ENCODE peak calls at places on chromosomes 11 and 22, in nine cellular contexts. One of them, this sample, is unnamed.

GRCh38 chr22:44033689-44034088 is 9.6 kb downstream of the PARVB start:
- DNase-seq in hippocampal formation: no peak
- DNase-seq in activated T-cell treated with anti-CD3 and anti-CD28 coated beads, Interleukin-2, amount 50 U/mL, for 72 hours: no peak
- DNase-seq in sciatic nerve: no peak
- DNase-seq in HAP-1: peak
- DNase-seq in stromal cell of bone marrow: no peak
- DNase-seq in stimulated activated naive CD8-positive, alpha-beta T cell treated with anti-CD3 and anti-CD28 coated beads, Interleukin-15, Interleukin-2, amounts not matched to agents 100 U/mL and 50 U/mL, for 24 hours: no peak
- DNase-seq in cardiac fibroblast: no peak
- DNase-seq in fibroblast of lung: no peak
- DNase-seq in this sample: no peak

GRCh38 chr11:34640050-34640971 is 19.4 kb downstream of the EHF start:
- DNase-seq in hippocampal formation: no peak
- DNase-seq in activated T-cell treated with anti-CD3 and anti-CD28 coated beads, Interleukin-2, amount 50 U/mL, for 72 hours: no peak
- DNase-seq in fibroblast of lung: no peak
- DNase-seq in cardiac fibroblast: no peak
- DNase-seq in HAP-1: peak
- DNase-seq in stimulated activated naive CD8-positive, alpha-beta T cell treated with anti-CD3 and anti-CD28 coated beads, Interleukin-15, Interleukin-2, amounts not matched to agents 100 U/mL and 50 U/mL, for 24 hours: no peak
- DNase-seq in stromal cell of bone marrow: no peak
- DNase-seq in sciatic nerve: no peak
- DNase-seq in this sample: peak

GRCh38 chr11:74697722-74698121 is 33.5 kb downstream of the CHRDL2 start:
- DNase-seq in activated T-cell treated with anti-CD3 and anti-CD28 coated beads, Interleukin-2, amount 50 U/mL, for 72 hours: no peak
- DNase-seq in fibroblast of lung: no peak
- DNase-seq in hippocampal formation: no peak
- DNase-seq in cardiac fibroblast: no peak
- DNase-seq in stromal cell of bone marrow: no peak
- DNase-seq in stimulated activated naive CD8-positive, alpha-beta T cell treated with anti-CD3 and anti-CD28 coated beads, Interleukin-15, Interleukin-2, amounts not matched to agents 100 U/mL and 50 U/mL, for 24 hours: no peak
- DNase-seq in HAP-1: no peak
- DNase-seq in sciatic nerve: no peak
- DNase-seq in this sample: no peak

GRCh38 chr11:2954263-2954662 is 25.0 kb upstream of the PHLDA2 start:
- DNase-seq in HAP-1: no peak
- DNase-seq in fibroblast of lung: peak
- DNase-seq in cardiac fibroblast: no peak
- DNase-seq in stromal cell of bone marrow: no peak
- DNase-seq in activated T-cell treated with anti-CD3 and anti-CD28 coated beads, Interleukin-2, amount 50 U/mL, for 72 hours: no peak
- DNase-seq in sciatic nerve: no peak
- DNase-seq in stimulated activated naive CD8-positive, alpha-beta T cell treated with anti-CD3 and anti-CD28 coated beads, Interleukin-15, Interleukin-2, amounts not matched to agents 100 U/mL and 50 U/mL, for 24 hours: no peak
- DNase-seq in hippocampal formation: no peak
- DNase-seq in this sample: no peak

GRCh38 chr11:88482871-88483301 is 145.3 kb upstream of the CTSC start:
- DNase-seq in fibroblast of lung: peak
- DNase-seq in cardiac fibroblast: peak
- DNase-seq in stromal cell of bone marrow: no peak
- DNase-seq in activated T-cell treated with anti-CD3 and anti-CD28 coated beads, Interleukin-2, amount 50 U/mL, for 72 hours: no peak
- DNase-seq in hippocampal formation: no peak
- DNase-seq in stimulated activated naive CD8-positive, alpha-beta T cell treated with anti-CD3 and anti-CD28 coated beads, Interleukin-15, Interleukin-2, amounts not matched to agents 100 U/mL and 50 U/mL, for 24 hours: no peak
- DNase-seq in HAP-1: no peak
- DNase-seq in sciatic nerve: no peak
- DNase-seq in this sample: no peak

GRCh38 chr22:19891350-19892248 is 36.9 kb upstream of the GNB1L start:
- DNase-seq in activated T-cell treated with anti-CD3 and anti-CD28 coated beads, Interleukin-2, amount 50 U/mL, for 72 hours: peak
- DNase-seq in cardiac fibroblast: peak
- DNase-seq in stimulated activated naive CD8-positive, alpha-beta T cell treated with anti-CD3 and anti-CD28 coated beads, Interleukin-15, Interleukin-2, amounts not matched to agents 100 U/mL and 50 U/mL, for 24 hours: peak
- DNase-seq in HAP-1: peak
- DNase-seq in fibroblast of lung: peak
- DNase-seq in sciatic nerve: no peak
- DNase-seq in hippocampal formation: no peak
- DNase-seq in stromal cell of bone marrow: no peak
- DNase-seq in this sample: no peak

GRCh38 chr11:36073411-36074203 is 129.7 kb downstream of the LDLRAD3 start:
- DNase-seq in stimulated activated naive CD8-positive, alpha-beta T cell treated with anti-CD3 and anti-CD28 coated beads, Interleukin-15, Interleukin-2, amounts not matched to agents 100 U/mL and 50 U/mL, for 24 hours: no peak
- DNase-seq in activated T-cell treated with anti-CD3 and anti-CD28 coated beads, Interleukin-2, amount 50 U/mL, for 72 hours: no peak
- DNase-seq in fibroblast of lung: peak
- DNase-seq in cardiac fibroblast: peak
- DNase-seq in stromal cell of bone marrow: no peak
- DNase-seq in HAP-1: no peak
- DNase-seq in hippocampal formation: peak
- DNase-seq in sciatic nerve: no peak
- DNase-seq in this sample: no peak

GRCh38 chr11:26931248-26931631 is 62.7 kb upstream of the FIBIN start:
- DNase-seq in fibroblast of lung: peak
- DNase-seq in hippocampal formation: no peak
- DNase-seq in cardiac fibroblast: no peak
- DNase-seq in stromal cell of bone marrow: no peak
- DNase-seq in sciatic nerve: peak
- DNase-seq in HAP-1: no peak
- DNase-seq in stimulated activated naive CD8-positive, alpha-beta T cell treated with anti-CD3 and anti-CD28 coated beads, Interleukin-15, Interleukin-2, amounts not matched to agents 100 U/mL and 50 U/mL, for 24 hours: no peak
- DNase-seq in activated T-cell treated with anti-CD3 and anti-CD28 coated beads, Interleukin-2, amount 50 U/mL, for 72 hours: no peak
- DNase-seq in this sample: no peak

GRCh38 chr22:24330636-24331035 is 60.0 kb downstream of the SPECC1L start:
- DNase-seq in fibroblast of lung: peak
- DNase-seq in HAP-1: no peak
- DNase-seq in sciatic nerve: no peak
- DNase-seq in hippocampal formation: no peak
- DNase-seq in activated T-cell treated with anti-CD3 and anti-CD28 coated beads, Interleukin-2, amount 50 U/mL, for 72 hours: no peak
- DNase-seq in stimulated activated naive CD8-positive, alpha-beta T cell treated with anti-CD3 and anti-CD28 coated beads, Interleukin-15, Interleukin-2, amounts not matched to agents 100 U/mL and 50 U/mL, for 24 hours: no peak
- DNase-seq in cardiac fibroblast: peak
- DNase-seq in stromal cell of bone marrow: no peak
- DNase-seq in this sample: no peak

GRCh38 chr11:75337195-75337654 is 14.2 kb downstream of the ARRB1 start:
- DNase-seq in cardiac fibroblast: peak
- DNase-seq in stimulated activated naive CD8-positive, alpha-beta T cell treated with anti-CD3 and anti-CD28 coated beads, Interleukin-15, Interleukin-2, amounts not matched to agents 100 U/mL and 50 U/mL, for 24 hours: no peak
- DNase-seq in hippocampal formation: no peak
- DNase-seq in fibroblast of lung: peak
- DNase-seq in stromal cell of bone marrow: peak
- DNase-seq in HAP-1: no peak
- DNase-seq in sciatic nerve: no peak
- DNase-seq in activated T-cell treated with anti-CD3 and anti-CD28 coated beads, Interleukin-2, amount 50 U/mL, for 72 hours: no peak
- DNase-seq in this sample: no peak

GRCh38 chr22:45915151-45915550 is 61.8 kb downstream of the WNT7B start:
- DNase-seq in sciatic nerve: no peak
- DNase-seq in stromal cell of bone marrow: no peak
- DNase-seq in stimulated activated naive CD8-positive, alpha-beta T cell treated with anti-CD3 and anti-CD28 coated beads, Interleukin-15, Interleukin-2, amounts not matched to agents 100 U/mL and 50 U/mL, for 24 hours: no peak
- DNase-seq in cardiac fibroblast: no peak
- DNase-seq in hippocampal formation: no peak
- DNase-seq in fibroblast of lung: no peak
- DNase-seq in HAP-1: no peak
- DNase-seq in activated T-cell treated with anti-CD3 and anti-CD28 coated beads, Interleukin-2, amount 50 U/mL, for 72 hours: no peak
- DNase-seq in this sample: no peak

GRCh38 chr11:113147249-113147648 is 167.1 kb upstream of the TTC12 start:
- DNase-seq in fibroblast of lung: no peak
- DNase-seq in sciatic nerve: no peak
- DNase-seq in HAP-1: no peak
- DNase-seq in stromal cell of bone marrow: no peak
- DNase-seq in activated T-cell treated with anti-CD3 and anti-CD28 coated beads, Interleukin-2, amount 50 U/mL, for 72 hours: no peak
- DNase-seq in stimulated activated naive CD8-positive, alpha-beta T cell treated with anti-CD3 and anti-CD28 coated beads, Interleukin-15, Interleukin-2, amounts not matched to agents 100 U/mL and 50 U/mL, for 24 hours: no peak
- DNase-seq in cardiac fibroblast: no peak
- DNase-seq in hippocampal formation: peak
- DNase-seq in this sample: no peak

GRCh38 chr22:17549183-17549582 is 14.1 kb upstream of the SLC25A18 start:
- DNase-seq in hippocampal formation: no peak
- DNase-seq in HAP-1: no peak
- DNase-seq in activated T-cell treated with anti-CD3 and anti-CD28 coated beads, Interleukin-2, amount 50 U/mL, for 72 hours: no peak
- DNase-seq in stromal cell of bone marrow: no peak
- DNase-seq in cardiac fibroblast: no peak
- DNase-seq in sciatic nerve: no peak
- DNase-seq in fibroblast of lung: no peak
- DNase-seq in stimulated activated naive CD8-positive, alpha-beta T cell treated with anti-CD3 and anti-CD28 coated beads, Interleukin-15, Interleukin-2, amounts not matched to agents 100 U/mL and 50 U/mL, for 24 hours: no peak
- DNase-seq in this sample: no peak

GRCh38 chr11:79076526-79077115 is 364.2 kb downstream of the TENM4 start:
- DNase-seq in cardiac fibroblast: peak
- DNase-seq in hippocampal formation: no peak
- DNase-seq in sciatic nerve: no peak
- DNase-seq in stromal cell of bone marrow: no peak
- DNase-seq in HAP-1: peak
- DNase-seq in fibroblast of lung: no peak
- DNase-seq in activated T-cell treated with anti-CD3 and anti-CD28 coated beads, Interleukin-2, amount 50 U/mL, for 72 hours: peak
- DNase-seq in stimulated activated naive CD8-positive, alpha-beta T cell treated with anti-CD3 and anti-CD28 coated beads, Interleukin-15, Interleukin-2, amounts not matched to agents 100 U/mL and 50 U/mL, for 24 hours: peak
- DNase-seq in this sample: peak

GRCh38 chr11:58636587-58636986 is 14.1 kb downstream of the CNTF start:
- DNase-seq in hippocampal formation: no peak
- DNase-seq in stimulated activated naive CD8-positive, alpha-beta T cell treated with anti-CD3 and anti-CD28 coated beads, Interleukin-15, Interleukin-2, amounts not matched to agents 100 U/mL and 50 U/mL, for 24 hours: no peak
- DNase-seq in activated T-cell treated with anti-CD3 and anti-CD28 coated beads, Interleukin-2, amount 50 U/mL, for 72 hours: no peak
- DNase-seq in stromal cell of bone marrow: no peak
- DNase-seq in cardiac fibroblast: no peak
- DNase-seq in sciatic nerve: no peak
- DNase-seq in HAP-1: no peak
- DNase-seq in fibroblast of lung: no peak
- DNase-seq in this sample: no peak

GRCh38 chr11:95922536-95923440 is 1.1 kb downstream of the MTMR2 start:
- DNase-seq in fibroblast of lung: no peak
- DNase-seq in cardiac fibroblast: peak
- DNase-seq in stromal cell of bone marrow: no peak
- DNase-seq in stimulated activated naive CD8-positive, alpha-beta T cell treated with anti-CD3 and anti-CD28 coated beads, Interleukin-15, Interleukin-2, amounts not matched to agents 100 U/mL and 50 U/mL, for 24 hours: no peak
- DNase-seq in hippocampal formation: no peak
- DNase-seq in activated T-cell treated with anti-CD3 and anti-CD28 coated beads, Interleukin-2, amount 50 U/mL, for 72 hours: no peak
- DNase-seq in HAP-1: no peak
- DNase-seq in sciatic nerve: no peak
- DNase-seq in this sample: no peak

GRCh38 chr11:76669901-76670474 is 559 bp downstream of the LRRC32 start:
- DNase-seq in stimulated activated naive CD8-positive, alpha-beta T cell treated with anti-CD3 and anti-CD28 coated beads, Interleukin-15, Interleukin-2, amounts not matched to agents 100 U/mL and 50 U/mL, for 24 hours: no peak
- DNase-seq in HAP-1: no peak
- DNase-seq in fibroblast of lung: peak
- DNase-seq in sciatic nerve: peak
- DNase-seq in cardiac fibroblast: peak
- DNase-seq in stromal cell of bone marrow: peak
- DNase-seq in activated T-cell treated with anti-CD3 and anti-CD28 coated beads, Interleukin-2, amount 50 U/mL, for 72 hours: no peak
- DNase-seq in hippocampal formation: no peak
- DNase-seq in this sample: peak

GRCh38 chr11:10622957-10623787 is 54.7 kb upstream of the LYVE1 start:
- DNase-seq in cardiac fibroblast: no peak
- DNase-seq in fibroblast of lung: no peak
- DNase-seq in HAP-1: no peak
- DNase-seq in stimulated activated naive CD8-positive, alpha-beta T cell treated with anti-CD3 and anti-CD28 coated beads, Interleukin-15, Interleukin-2, amounts not matched to agents 100 U/mL and 50 U/mL, for 24 hours: peak
- DNase-seq in hippocampal formation: peak
- DNase-seq in sciatic nerve: peak
- DNase-seq in stromal cell of bone marrow: no peak
- DNase-seq in activated T-cell treated with anti-CD3 and anti-CD28 coated beads, Interleukin-2, amount 50 U/mL, for 72 hours: peak
- DNase-seq in this sample: no peak

GRCh38 chr11:44622721-44623258 is 57.3 kb downstream of the CD82 start:
- DNase-seq in stimulated activated naive CD8-positive, alpha-beta T cell treated with anti-CD3 and anti-CD28 coated beads, Interleukin-15, Interleukin-2, amounts not matched to agents 100 U/mL and 50 U/mL, for 24 hours: no peak
- DNase-seq in HAP-1: peak
- DNase-seq in fibroblast of lung: no peak
- DNase-seq in hippocampal formation: no peak
- DNase-seq in activated T-cell treated with anti-CD3 and anti-CD28 coated beads, Interleukin-2, amount 50 U/mL, for 72 hours: no peak
- DNase-seq in sciatic nerve: peak
- DNase-seq in cardiac fibroblast: no peak
- DNase-seq in stromal cell of bone marrow: no peak
- DNase-seq in this sample: peak

GRCh38 chr11:107741044-107741823 is 29.4 kb upstream of the SLN start:
- DNase-seq in cardiac fibroblast: peak
- DNase-seq in stromal cell of bone marrow: no peak
- DNase-seq in HAP-1: peak
- DNase-seq in stimulated activated naive CD8-positive, alpha-beta T cell treated with anti-CD3 and anti-CD28 coated beads, Interleukin-15, Interleukin-2, amounts not matched to agents 100 U/mL and 50 U/mL, for 24 hours: peak
- DNase-seq in fibroblast of lung: no peak
- DNase-seq in sciatic nerve: no peak
- DNase-seq in activated T-cell treated with anti-CD3 and anti-CD28 coated beads, Interleukin-2, amount 50 U/mL, for 72 hours: peak
- DNase-seq in hippocampal formation: no peak
- DNase-seq in this sample: no peak

GRCh38 chr11:17573526-17573925 is 26.5 kb downstream of the OTOG start:
- DNase-seq in HAP-1: no peak
- DNase-seq in cardiac fibroblast: no peak
- DNase-seq in stromal cell of bone marrow: no peak
- DNase-seq in fibroblast of lung: no peak
- DNase-seq in sciatic nerve: peak
- DNase-seq in activated T-cell treated with anti-CD3 and anti-CD28 coated beads, Interleukin-2, amount 50 U/mL, for 72 hours: no peak
- DNase-seq in stimulated activated naive CD8-positive, alpha-beta T cell treated with anti-CD3 and anti-CD28 coated beads, Interleukin-15, Interleukin-2, amounts not matched to agents 100 U/mL and 50 U/mL, for 24 hours: no peak
- DNase-seq in hippocampal formation: no peak
- DNase-seq in this sample: no peak

GRCh38 chr22:45671051-45671782 is 417 bp upstream of the ATXN10 start:
- DNase-seq in fibroblast of lung: no peak
- DNase-seq in stromal cell of bone marrow: no peak
- DNase-seq in activated T-cell treated with anti-CD3 and anti-CD28 coated beads, Interleukin-2, amount 50 U/mL, for 72 hours: peak
- DNase-seq in stimulated activated naive CD8-positive, alpha-beta T cell treated with anti-CD3 and anti-CD28 coated beads, Interleukin-15, Interleukin-2, amounts not matched to agents 100 U/mL and 50 U/mL, for 24 hours: no peak
- DNase-seq in HAP-1: peak
- DNase-seq in hippocampal formation: no peak
- DNase-seq in sciatic nerve: no peak
- DNase-seq in cardiac fibroblast: no peak
- DNase-seq in this sample: peak

GRCh38 chr11:109960831-109961230 is 132.4 kb upstream of the ZC3H12C start:
- DNase-seq in stromal cell of bone marrow: peak
- DNase-seq in sciatic nerve: peak
- DNase-seq in HAP-1: no peak
- DNase-seq in cardiac fibroblast: peak
- DNase-seq in hippocampal formation: no peak
- DNase-seq in stimulated activated naive CD8-positive, alpha-beta T cell treated with anti-CD3 and anti-CD28 coated beads, Interleukin-15, Interleukin-2, amounts not matched to agents 100 U/mL and 50 U/mL, for 24 hours: no peak
- DNase-seq in activated T-cell treated with anti-CD3 and anti-CD28 coated beads, Interleukin-2, amount 50 U/mL, for 72 hours: no peak
- DNase-seq in fibroblast of lung: peak
- DNase-seq in this sample: peak

GRCh38 chr11:126469308-126469707 is 113.8 kb downstream of the ST3GAL4 start:
- DNase-seq in fibroblast of lung: no peak
- DNase-seq in HAP-1: no peak
- DNase-seq in hippocampal formation: no peak
- DNase-seq in stromal cell of bone marrow: no peak
- DNase-seq in cardiac fibroblast: no peak
- DNase-seq in stimulated activated naive CD8-positive, alpha-beta T cell treated with anti-CD3 and anti-CD28 coated beads, Interleukin-15, Interleukin-2, amounts not matched to agents 100 U/mL and 50 U/mL, for 24 hours: no peak
- DNase-seq in activated T-cell treated with anti-CD3 and anti-CD28 coated beads, Interleukin-2, amount 50 U/mL, for 72 hours: no peak
- DNase-seq in sciatic nerve: no peak
- DNase-seq in this sample: no peak

GRCh38 chr11:46382644-46383403 is 1.4 kb downstream of the MDK start:
- DNase-seq in HAP-1: peak
- DNase-seq in fibroblast of lung: peak
- DNase-seq in stimulated activated naive CD8-positive, alpha-beta T cell treated with anti-CD3 and anti-CD28 coated beads, Interleukin-15, Interleukin-2, amounts not matched to agents 100 U/mL and 50 U/mL, for 24 hours: no peak
- DNase-seq in sciatic nerve: no peak
- DNase-seq in stromal cell of bone marrow: no peak
- DNase-seq in activated T-cell treated with anti-CD3 and anti-CD28 coated beads, Interleukin-2, amount 50 U/mL, for 72 hours: no peak
- DNase-seq in hippocampal formation: no peak
- DNase-seq in cardiac fibroblast: peak
- DNase-seq in this sample: peak

GRCh38 chr11:130220311-130221030 is 60.9 kb downstream of the ST14 start:
- DNase-seq in sciatic nerve: no peak
- DNase-seq in stromal cell of bone marrow: no peak
- DNase-seq in fibroblast of lung: no peak
- DNase-seq in HAP-1: no peak
- DNase-seq in cardiac fibroblast: no peak
- DNase-seq in hippocampal formation: no peak
- DNase-seq in activated T-cell treated with anti-CD3 and anti-CD28 coated beads, Interleukin-2, amount 50 U/mL, for 72 hours: no peak
- DNase-seq in stimulated activated naive CD8-positive, alpha-beta T cell treated with anti-CD3 and anti-CD28 coated beads, Interleukin-15, Interleukin-2, amounts not matched to agents 100 U/mL and 50 U/mL, for 24 hours: no peak
- DNase-seq in this sample: no peak

GRCh38 chr11:10495464-10495786 is 40.4 kb downstream of the AMPD3 start:
- DNase-seq in cardiac fibroblast: no peak
- DNase-seq in sciatic nerve: no peak
- DNase-seq in HAP-1: peak
- DNase-seq in stimulated activated naive CD8-positive, alpha-beta T cell treated with anti-CD3 and anti-CD28 coated beads, Interleukin-15, Interleukin-2, amounts not matched to agents 100 U/mL and 50 U/mL, for 24 hours: no peak
- DNase-seq in fibroblast of lung: no peak
- DNase-seq in activated T-cell treated with anti-CD3 and anti-CD28 coated beads, Interleukin-2, amount 50 U/mL, for 72 hours: no peak
- DNase-seq in hippocampal formation: no peak
- DNase-seq in stromal cell of bone marrow: no peak
- DNase-seq in this sample: no peak

GRCh38 chr11:117298195-117298594 is 7.0 kb downstream of the BACE1-AS start:
- DNase-seq in hippocampal formation: no peak
- DNase-seq in fibroblast of lung: peak
- DNase-seq in HAP-1: no peak
- DNase-seq in sciatic nerve: no peak
- DNase-seq in stromal cell of bone marrow: no peak
- DNase-seq in cardiac fibroblast: no peak
- DNase-seq in stimulated activated naive CD8-positive, alpha-beta T cell treated with anti-CD3 and anti-CD28 coated beads, Interleukin-15, Interleukin-2, amounts not matched to agents 100 U/mL and 50 U/mL, for 24 hours: no peak
- DNase-seq in activated T-cell treated with anti-CD3 and anti-CD28 coated beads, Interleukin-2, amount 50 U/mL, for 72 hours: no peak
- DNase-seq in this sample: no peak

GRCh38 chr11:125262194-125262824 is 97.8 kb downstream of the PKNOX2 start:
- DNase-seq in stromal cell of bone marrow: no peak
- DNase-seq in stimulated activated naive CD8-positive, alpha-beta T cell treated with anti-CD3 and anti-CD28 coated beads, Interleukin-15, Interleukin-2, amounts not matched to agents 100 U/mL and 50 U/mL, for 24 hours: no peak
- DNase-seq in fibroblast of lung: peak
- DNase-seq in sciatic nerve: peak
- DNase-seq in hippocampal formation: no peak
- DNase-seq in cardiac fibroblast: no peak
- DNase-seq in HAP-1: no peak
- DNase-seq in activated T-cell treated with anti-CD3 and anti-CD28 coated beads, Interleukin-2, amount 50 U/mL, for 72 hours: no peak
- DNase-seq in this sample: no peak

GRCh38 chr11:200224-201003 is 6.8 kb downstream of the BET1L start:
- DNase-seq in hippocampal formation: no peak
- DNase-seq in cardiac fibroblast: no peak
- DNase-seq in HAP-1: peak
- DNase-seq in activated T-cell treated with anti-CD3 and anti-CD28 coated beads, Interleukin-2, amount 50 U/mL, for 72 hours: no peak
- DNase-seq in fibroblast of lung: no peak
- DNase-seq in sciatic nerve: no peak
- DNase-seq in stromal cell of bone marrow: no peak
- DNase-seq in stimulated activated naive CD8-positive, alpha-beta T cell treated with anti-CD3 and anti-CD28 coated beads, Interleukin-15, Interleukin-2, amounts not matched to agents 100 U/mL and 50 U/mL, for 24 hours: no peak
- DNase-seq in this sample: no peak

GRCh38 chr22:23067691-23068090 is 2.6 kb upstream of the GNAZ start:
- DNase-seq in HAP-1: peak
- DNase-seq in stimulated activated naive CD8-positive, alpha-beta T cell treated with anti-CD3 and anti-CD28 coated beads, Interleukin-15, Interleukin-2, amounts not matched to agents 100 U/mL and 50 U/mL, for 24 hours: no peak
- DNase-seq in activated T-cell treated with anti-CD3 and anti-CD28 coated beads, Interleukin-2, amount 50 U/mL, for 72 hours: no peak
- DNase-seq in stromal cell of bone marrow: no peak
- DNase-seq in fibroblast of lung: no peak
- DNase-seq in hippocampal formation: no peak
- DNase-seq in sciatic nerve: no peak
- DNase-seq in cardiac fibroblast: no peak
- DNase-seq in this sample: no peak